ENCODE peak calls at places on chromosome 13, in four cellular contexts. One of them, this sample, is unnamed.

GRCh38 chr13:20495087-20496023 is 30.3 kb downstream of the CRYL1 start:
- DNase-seq in AG04450: peak; percentile 39
- DNase-seq in cardiac fibroblast: peak; percentile 82
- DNase-seq in heart left ventricle: peak; percentile 52
- DNase-seq in this sample: peak; percentile 84

GRCh38 chr13:42991892-42992584 is at the start of gene EPSTI1:
- DNase-seq in AG04450: no peak
- DNase-seq in cardiac fibroblast: peak; percentile 74
- DNase-seq in heart left ventricle: peak; percentile 78
- DNase-seq in this sample: peak; percentile 71

GRCh38 chr13:112341976-112342735 is 34.0 kb upstream of the SPACA7 start:
- DNase-seq in AG04450: no peak
- DNase-seq in cardiac fibroblast: no peak
- DNase-seq in heart left ventricle: no peak
- DNase-seq in this sample: no peak

GRCh38 chr13:89726690-89727435 is 1620.6 kb upstream of the MIR17HG start:
- DNase-seq in AG04450: peak; percentile 26
- DNase-seq in cardiac fibroblast: peak; percentile 52
- DNase-seq in heart left ventricle: no peak
- DNase-seq in this sample: peak; percentile 76

GRCh38 chr13:38099751-38100150 is 230.2 kb upstream of the TRPC4 start:
- DNase-seq in AG04450: no peak
- DNase-seq in cardiac fibroblast: no peak
- DNase-seq in heart left ventricle: no peak
- DNase-seq in this sample: no peak

GRCh38 chr13:43564941-43565340 is 221.8 kb downstream of the ENOX1 start:
- DNase-seq in AG04450: no peak
- DNase-seq in cardiac fibroblast: no peak
- DNase-seq in heart left ventricle: no peak
- DNase-seq in this sample: no peak

GRCh38 chr13:35499131-35500051 is 22.9 kb upstream of the MAB21L1 start:
- DNase-seq in AG04450: no peak
- DNase-seq in cardiac fibroblast: no peak
- DNase-seq in heart left ventricle: no peak
- DNase-seq in this sample: no peak

GRCh38 chr13:112894673-112895481 is 74.1 kb upstream of the MCF2L start:
- DNase-seq in AG04450: no peak
- DNase-seq in cardiac fibroblast: no peak
- DNase-seq in heart left ventricle: no peak
- DNase-seq in this sample: no peak

GRCh38 chr13:65468628-65469027 is 1761.5 kb downstream of the PCDH9 start:
- DNase-seq in AG04450: no peak
- DNase-seq in cardiac fibroblast: peak; percentile 50
- DNase-seq in heart left ventricle: no peak
- DNase-seq in this sample: peak; percentile 73

GRCh38 chr13:99658266-99658991 is 157.2 kb downstream of the TM9SF2 start:
- DNase-seq in AG04450: no peak
- DNase-seq in cardiac fibroblast: peak; percentile 69
- DNase-seq in heart left ventricle: peak; percentile 49
- DNase-seq in this sample: peak; percentile 65

GRCh38 chr13:91544723-91545122 is 146.3 kb downstream of the GPC5 start:
- DNase-seq in AG04450: no peak
- DNase-seq in cardiac fibroblast: peak; percentile 13
- DNase-seq in heart left ventricle: no peak
- DNase-seq in this sample: no peak

GRCh38 chr13:91726666-91727065 is 328.2 kb downstream of the GPC5 start:
- DNase-seq in AG04450: no peak
- DNase-seq in cardiac fibroblast: no peak
- DNase-seq in heart left ventricle: no peak
- DNase-seq in this sample: no peak

GRCh38 chr13:52001120-52001731 is 10.0 kb downstream of the ATP7B start:
- DNase-seq in AG04450: peak; percentile 11
- DNase-seq in cardiac fibroblast: peak; percentile 63
- DNase-seq in heart left ventricle: no peak
- DNase-seq in this sample: peak; percentile 66

GRCh38 chr13:106532111-106532929 is 3.1 kb downstream of the EFNB2 start:
- DNase-seq in AG04450: no peak
- DNase-seq in cardiac fibroblast: peak; percentile 27
- DNase-seq in heart left ventricle: no peak
- DNase-seq in this sample: peak; percentile 38

GRCh38 chr13:99660101-99660500 is 158.8 kb downstream of the TM9SF2 start:
- DNase-seq in AG04450: no peak
- DNase-seq in cardiac fibroblast: no peak
- DNase-seq in heart left ventricle: no peak
- DNase-seq in this sample: no peak

GRCh38 chr13:44259045-44260042 is 114.3 kb upstream of the SERP2 start:
- DNase-seq in AG04450: no peak
- DNase-seq in cardiac fibroblast: peak; percentile 65
- DNase-seq in heart left ventricle: no peak
- DNase-seq in this sample: peak; percentile 68

GRCh38 chr13:62537593-62537992 is 1121.9 kb upstream of the PCDH20 start:
- DNase-seq in AG04450: no peak
- DNase-seq in cardiac fibroblast: no peak
- DNase-seq in heart left ventricle: no peak
- DNase-seq in this sample: no peak

GRCh38 chr13:24680258-24680920 is at the start of gene ATP12A:
- DNase-seq in AG04450: no peak
- DNase-seq in cardiac fibroblast: no peak
- DNase-seq in heart left ventricle: no peak
- DNase-seq in this sample: no peak

GRCh38 chr13:29496241-29496712 is 99.2 kb downstream of the SLC7A1 start:
- DNase-seq in AG04450: no peak
- DNase-seq in cardiac fibroblast: peak; percentile 26
- DNase-seq in heart left ventricle: peak; percentile 38
- DNase-seq in this sample: peak; percentile 46

GRCh38 chr13:39268398-39268797 is 230.1 kb downstream of the NHLRC3 start:
- DNase-seq in AG04450: no peak
- DNase-seq in cardiac fibroblast: no peak
- DNase-seq in heart left ventricle: no peak
- DNase-seq in this sample: no peak

GRCh38 chr13:25691654-25692053 is 319.9 kb downstream of the ATP8A2 start:
- DNase-seq in AG04450: no peak
- DNase-seq in cardiac fibroblast: no peak
- DNase-seq in heart left ventricle: no peak
- DNase-seq in this sample: no peak

GRCh38 chr13:24911135-24911524 is 147.2 kb downstream of the RNF17 start:
- DNase-seq in AG04450: no peak
- DNase-seq in cardiac fibroblast: peak; percentile 13
- DNase-seq in heart left ventricle: no peak
- DNase-seq in this sample: peak; percentile 39

GRCh38 chr13:107568181-107568580 is 647.2 kb downstream of the LIG4 start:
- DNase-seq in AG04450: no peak
- DNase-seq in cardiac fibroblast: no peak
- DNase-seq in heart left ventricle: no peak
- DNase-seq in this sample: no peak

GRCh38 chr13:50847501-50847900 is 4.0 kb upstream of the DLEU7 start:
- DNase-seq in AG04450: no peak
- DNase-seq in cardiac fibroblast: no peak
- DNase-seq in heart left ventricle: no peak
- DNase-seq in this sample: no peak

GRCh38 chr13:97535619-97536018 is 101.7 kb downstream of the RAP2A start:
- DNase-seq in AG04450: no peak
- DNase-seq in cardiac fibroblast: peak; percentile 20
- DNase-seq in heart left ventricle: no peak
- DNase-seq in this sample: peak; percentile 54

GRCh38 chr13:81745391-81745790 is 1404.5 kb upstream of the SPRY2 start:
- DNase-seq in AG04450: no peak
- DNase-seq in cardiac fibroblast: no peak
- DNase-seq in heart left ventricle: no peak
- DNase-seq in this sample: no peak

GRCh38 chr13:106143392-106143791 is 392.1 kb downstream of the EFNB2 start:
- DNase-seq in AG04450: peak; percentile 61
- DNase-seq in cardiac fibroblast: no peak
- DNase-seq in heart left ventricle: no peak
- DNase-seq in this sample: no peak

GRCh38 chr13:79492313-79492798 is 11.4 kb downstream of the NDFIP2 start:
- DNase-seq in AG04450: no peak
- DNase-seq in cardiac fibroblast: peak; percentile 14
- DNase-seq in heart left ventricle: no peak
- DNase-seq in this sample: no peak

GRCh38 chr13:104389722-104390121 is 1323.5 kb upstream of the SLC10A2 start:
- DNase-seq in AG04450: no peak
- DNase-seq in cardiac fibroblast: peak; percentile 47
- DNase-seq in heart left ventricle: no peak
- DNase-seq in this sample: peak; percentile 51

GRCh38 chr13:42494157-42494556 is 79.8 kb upstream of the TNFSF11 start:
- DNase-seq in AG04450: no peak
- DNase-seq in cardiac fibroblast: no peak
- DNase-seq in heart left ventricle: no peak
- DNase-seq in this sample: no peak

GRCh38 chr13:78762825-78763224 is 103.9 kb upstream of the OBI1 start:
- DNase-seq in AG04450: no peak
- DNase-seq in cardiac fibroblast: no peak
- DNase-seq in heart left ventricle: no peak
- DNase-seq in this sample: no peak

GRCh38 chr13:52617070-52618060 is 24.9 kb upstream of the HNRNPA1L2 start:
- DNase-seq in AG04450: peak; percentile 53
- DNase-seq in cardiac fibroblast: peak; percentile 89
- DNase-seq in heart left ventricle: peak; percentile 80
- DNase-seq in this sample: peak; percentile 89

DNA sequence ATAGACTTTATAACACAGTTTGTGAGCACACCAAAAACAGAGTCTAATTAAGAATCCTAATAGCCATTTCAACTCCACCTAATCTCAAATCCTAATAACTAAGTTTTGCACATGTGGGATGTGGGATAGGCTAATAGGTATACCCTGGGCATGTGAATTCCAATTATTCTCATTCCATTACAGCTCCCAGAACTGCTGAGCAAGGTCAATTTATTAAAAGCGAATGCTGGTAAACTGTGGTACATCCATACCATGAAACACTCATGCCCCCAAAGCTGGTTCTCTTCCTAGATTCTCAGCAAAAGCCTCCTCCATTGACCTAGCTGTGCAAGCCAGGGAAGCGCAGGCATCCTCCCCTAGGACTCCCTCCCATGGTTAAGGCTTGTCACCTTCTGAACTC is 113.8 kb downstream of the USP12 start:
- DNase-seq in AG04450: no peak
- DNase-seq in cardiac fibroblast: no peak
- DNase-seq in heart left ventricle: no peak
- DNase-seq in this sample: no peak
- H3K4me3 ChIP-seq in AG04450: no peak overlapping the region
- H3K4me3 ChIP-seq in cardiac fibroblast: no peak overlapping the region
- H3K4me3 ChIP-seq in heart left ventricle: no peak overlapping the region
- H3K4me3 ChIP-seq in this sample: no peak overlapping the region

GRCh38 chr13:101916108-101916757 is 463.8 kb downstream of the ITGBL1 start:
- DNase-seq in AG04450: no peak
- DNase-seq in cardiac fibroblast: no peak
- DNase-seq in heart left ventricle: peak; percentile 35
- DNase-seq in this sample: peak; percentile 2
- TF ChIP-seq CTCF in AG04450: peak; percentile 8
- TF ChIP-seq CTCF in cardiac fibroblast: peak; percentile 10
- TF ChIP-seq CTCF in heart left ventricle: peak; percentile 56
- TF ChIP-seq CTCF in this sample: no peak

GRCh38 chr13:33261426-33262068 is 24.0 kb downstream of the STARD13 start:
- DNase-seq in AG04450: no peak
- DNase-seq in cardiac fibroblast: no peak
- DNase-seq in heart left ventricle: no peak
- DNase-seq in this sample: no peak
- H3K4me3 ChIP-seq in AG04450: no peak overlapping the region
- H3K4me3 ChIP-seq in cardiac fibroblast: no peak overlapping the region
- H3K4me3 ChIP-seq in heart left ventricle: no peak overlapping the region
- H3K4me3 ChIP-seq in this sample: no peak overlapping the region

GRCh38 chr13:85806553-85807175 is 7.4 kb upstream of the SLITRK6 start:
- DNase-seq in AG04450: peak; percentile 47
- DNase-seq in cardiac fibroblast: peak; percentile 72
- DNase-seq in heart left ventricle: no peak
- DNase-seq in this sample: peak; percentile 82
- TF ChIP-seq CTCF in AG04450: peak; percentile 64
- TF ChIP-seq CTCF in cardiac fibroblast: peak; percentile 35
- TF ChIP-seq CTCF in heart left ventricle: peak; percentile 58
- TF ChIP-seq CTCF in this sample: peak; percentile 50

GRCh38 chr13:48260970-48261369 is 28.0 kb downstream of the ITM2B start:
- DNase-seq in AG04450: no peak
- DNase-seq in cardiac fibroblast: no peak
- DNase-seq in heart left ventricle: no peak
- DNase-seq in this sample: no peak
- H3K4me3 ChIP-seq in AG04450: no peak overlapping the region
- H3K4me3 ChIP-seq in cardiac fibroblast: no peak overlapping the region
- H3K4me3 ChIP-seq in heart left ventricle: no peak overlapping the region
- H3K4me3 ChIP-seq in this sample: no peak overlapping the region

GRCh38 chr13:95745752-95746151 is 68.8 kb downstream of the DNAJC3 start:
- DNase-seq in AG04450: no peak
- DNase-seq in cardiac fibroblast: peak; percentile 7
- DNase-seq in heart left ventricle: no peak
- DNase-seq in this sample: peak; percentile 2
- TF ChIP-seq CTCF in AG04450: peak; percentile 29
- TF ChIP-seq CTCF in cardiac fibroblast: peak; percentile 16
- TF ChIP-seq CTCF in heart left ventricle: peak; percentile 5
- TF ChIP-seq CTCF in this sample: peak; percentile 32

GRCh38 chr13:101700598-101700997 is 248.1 kb downstream of the ITGBL1 start:
- DNase-seq in AG04450: no peak
- DNase-seq in cardiac fibroblast: peak; percentile 48
- DNase-seq in heart left ventricle: no peak
- DNase-seq in this sample: peak; percentile 52
- H3K4me3 ChIP-seq in AG04450: no peak overlapping the region
- H3K4me3 ChIP-seq in cardiac fibroblast: no peak overlapping the region
- H3K4me3 ChIP-seq in heart left ventricle: no peak overlapping the region
- H3K4me3 ChIP-seq in this sample: no peak overlapping the region

DNA sequence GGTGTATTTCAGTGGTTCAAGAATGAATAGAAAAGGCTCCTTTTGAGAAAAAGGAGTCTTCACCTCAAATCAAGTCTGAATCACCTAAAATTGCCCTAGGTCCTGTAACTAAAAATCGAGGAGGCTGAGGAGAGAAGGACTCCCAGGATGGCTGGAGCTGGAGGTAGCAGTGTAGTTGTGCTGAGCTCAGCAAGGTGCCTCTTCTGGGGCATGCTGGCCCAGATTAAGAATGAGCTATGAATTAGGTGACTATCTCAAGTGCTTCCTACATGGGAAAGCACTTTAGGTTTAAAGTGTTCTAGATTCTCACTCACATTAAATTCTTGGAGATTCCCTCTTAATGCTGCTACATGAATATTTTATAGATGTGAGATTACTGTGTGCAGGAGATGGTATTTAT is 28.8 kb upstream of the KL start:
- DNase-seq in AG04450: no peak
- DNase-seq in cardiac fibroblast: no peak
- DNase-seq in heart left ventricle: no peak
- DNase-seq in this sample: no peak
- TF ChIP-seq CTCF in AG04450: no peak
- TF ChIP-seq CTCF in cardiac fibroblast: no peak
- TF ChIP-seq CTCF in heart left ventricle: no peak
- TF ChIP-seq CTCF in this sample: no peak